ENCODE peak calls at places on chromosomes 6 and 20, in nine cellular contexts. E is heart left ventricle; Z is CD8-positive, alpha-beta T cell; W is fibroblast of mammary gland; L is H1; Y is uterus; T is MM.1S; G is choroid plexus epithelial cell; B is H9. V is an unnamed sample.

GRCh38 chr6:37480118-37480736 is 19.5 kb downstream of the CCDC167 start:
- DNase-seq in E (no peak), Z (no peak), W (no peak), L (no peak), Y (no peak), T (no peak), G (no peak), B (no peak), V (no peak)

GRCh38 chr6:14661188-14661587 is 543.6 kb downstream of the CD83 start:
- DNase-seq in E (no peak), Z (peak; percentile 19), W (no peak), L (no peak), Y (no peak), T (peak; percentile 71), G (peak; percentile 56), B (no peak), V (peak; percentile 56)

GRCh38 chr6:27213544-27214125 is 33.9 kb upstream of the PRSS16 start:
- DNase-seq in E (no peak), Z (no peak), W (peak; percentile 66), L (no peak), Y (no peak), T (no peak), G (peak; percentile 41), B (peak; percentile 73), V (peak; percentile 12)

GRCh38 chr6:23329091-23329490 is 759.7 kb downstream of the HDGFL1 start:
- DNase-seq in E (no peak), Z (no peak), W (no peak), L (no peak), Y (no peak), T (no peak), G (peak; percentile 6), B (no peak), V (no peak)

GRCh38 chr6:6686748-6687601 is 98.5 kb downstream of the LY86 start:
- DNase-seq in E (peak; percentile 94), Z (peak; percentile 33), W (peak; percentile 40), L (peak; percentile 94), Y (peak; percentile 65), T (peak; percentile 92), G (peak; percentile 79), B (peak; percentile 99), V (peak; percentile 72)

GRCh38 chr6:122495612-122496011 is 24.0 kb upstream of the SERINC1 start:
- DNase-seq in E (no peak), Z (no peak), W (no peak), L (no peak), Y (no peak), T (peak; percentile 84), G (no peak), B (no peak), V (no peak)

GRCh38 chr6:79548310-79548709 is 11.1 kb upstream of the LCA5 start:
- DNase-seq in E (no peak), Z (no peak), W (no peak), L (no peak), Y (no peak), T (no peak), G (no peak), B (no peak), V (no peak)

GRCh38 chr20:61900376-61901293 is 165.0 kb downstream of the TAF4 start:
- DNase-seq in E (no peak), Z (no peak), W (no peak), L (no peak), Y (no peak), T (no peak), G (no peak), B (peak; percentile 47), V (no peak)

GRCh38 chr20:43963233-43963632 is 48.6 kb downstream of the TOX2 start:
- DNase-seq in E (no peak), Z (no peak), W (peak; percentile 41), L (no peak), Y (no peak), T (no peak), G (peak; percentile 38), B (no peak), V (no peak)

GRCh38 chr6:154408906-154409500 is 52.4 kb upstream of the IPCEF1 start:
- DNase-seq in E (peak; percentile 25), Z (no peak), W (peak; percentile 35), L (no peak), Y (no peak), T (no peak), G (peak; percentile 83), B (no peak), V (peak; percentile 52)

GRCh38 chr20:9025643-9026042 is 43.2 kb upstream of the PLCB4 start:
- DNase-seq in E (no peak), Z (no peak), W (peak; percentile 87), L (no peak), Y (no peak), T (no peak), G (peak; percentile 62), B (no peak), V (peak; percentile 30)

GRCh38 chr20:4571759-4572531 is 149.8 kb upstream of the PRND start:
- DNase-seq in E (no peak), Z (no peak), W (peak; percentile 45), L (no peak), Y (no peak), T (no peak), G (no peak), B (no peak), V (no peak)

GRCh38 chr6:149094934-149095341 is 222.6 kb upstream of the TAB2 start:
- DNase-seq in E (no peak), Z (no peak), W (peak; percentile 12), L (no peak), Y (no peak), T (no peak), G (peak; percentile 88), B (no peak), V (peak; percentile 48)

GRCh38 chr6:122758927-122759334 is 20.6 kb upstream of the FABP7 start:
- DNase-seq in E (no peak), Z (no peak), W (no peak), L (no peak), Y (no peak), T (peak; percentile 35), G (no peak), B (no peak), V (no peak)

DNA sequence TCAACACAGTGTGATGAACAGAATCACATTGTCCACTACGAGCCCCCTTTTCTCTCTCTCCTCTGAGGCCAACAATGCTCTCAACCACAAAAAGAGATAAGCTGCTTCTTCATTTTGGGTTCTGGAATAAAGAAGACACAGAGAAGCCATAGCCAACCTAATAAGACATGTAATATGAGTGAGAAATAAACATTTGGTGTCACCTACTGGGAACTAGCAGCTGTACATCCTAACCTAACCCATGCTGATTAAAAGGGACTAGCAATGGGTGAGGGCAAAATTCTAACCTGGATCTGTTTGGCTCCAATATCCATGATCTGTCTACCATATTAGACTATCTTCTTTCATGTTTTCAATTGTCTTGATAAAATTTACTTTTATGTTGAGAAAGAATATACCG is 369.1 kb upstream of the MARCKS start:
- DNase-seq in E (no peak), Z (no peak), W (peak; percentile 16), L (no peak), Y (no peak), T (no peak), G (peak; percentile 40), B (no peak), V (peak; percentile 20)
- TF ChIP-seq CTCF in E (no peak), Z (no peak), W (peak; percentile 7), L (no peak), Y (no peak), T (no peak), G (no peak), B (no peak), V (no peak)

GRCh38 chr6:49423817-49424216 is 39.2 kb downstream of the MMUT start:
- DNase-seq in E (no peak), Z (no peak), W (peak; percentile 33), L (no peak), Y (no peak), T (no peak), G (peak; percentile 33), B (no peak), V (peak; percentile 50)
- TF ChIP-seq CTCF in E (no peak), Z (no peak), W (peak; percentile 11), L (no peak), Y (no peak), T (peak; percentile 6), G (no peak), B (peak; percentile 52), V (peak; percentile 25)

DNA sequence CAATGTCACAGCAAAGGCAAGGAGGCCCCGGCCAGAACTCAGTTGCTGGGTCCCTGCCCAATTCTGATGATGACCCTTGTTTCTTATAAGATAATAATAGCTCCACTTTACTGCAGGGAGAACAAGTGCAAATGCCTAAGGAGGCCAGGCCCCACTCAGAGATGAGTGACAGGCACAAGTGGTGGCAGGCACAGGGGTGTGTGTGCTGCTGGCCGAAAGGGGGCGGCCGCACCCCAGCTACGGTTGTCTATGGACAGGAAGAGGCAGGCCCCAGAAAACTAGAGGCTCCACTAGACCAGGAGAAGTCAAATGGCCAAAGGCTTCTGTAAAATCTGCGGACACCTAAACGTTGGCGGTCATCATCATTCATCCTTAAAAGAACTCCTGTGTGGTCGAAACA is 28.5 kb downstream of the GNAS-AS1 start:
- DNase-seq in E (no peak), Z (no peak), W (no peak), L (no peak), Y (no peak), T (peak; percentile 7), G (no peak), B (no peak), V (no peak)
- TF ChIP-seq CTCF in E (no peak), Z (no peak), W (no peak), L (peak; percentile 67), Y (no peak), T (peak; percentile 45), G (no peak), B (peak; percentile 58), V (no peak)

GRCh38 chr6:108714774-108715414 is 133.3 kb upstream of the ARMC2 start:
- DNase-seq in E (no peak), Z (no peak), W (peak; percentile 64), L (no peak), Y (no peak), T (no peak), G (peak; percentile 46), B (no peak), V (no peak)
- TF ChIP-seq CTCF in E (no peak), Z (no peak), W (peak; percentile 21), L (no peak), Y (no peak), T (no peak), G (peak; percentile 18), B (no peak), V (no peak)

GRCh38 chr6:165443462-165443861 is 134.1 kb upstream of the C6orf118 start:
- DNase-seq in E (no peak), Z (no peak), W (no peak), L (no peak), Y (no peak), T (no peak), G (no peak), B (no peak), V (no peak)

GRCh38 chr6:165441176-165441575 is 131.8 kb upstream of the C6orf118 start:
- DNase-seq in E (no peak), Z (no peak), W (no peak), L (no peak), Y (no peak), T (no peak), G (no peak), B (no peak), V (no peak)

DNA sequence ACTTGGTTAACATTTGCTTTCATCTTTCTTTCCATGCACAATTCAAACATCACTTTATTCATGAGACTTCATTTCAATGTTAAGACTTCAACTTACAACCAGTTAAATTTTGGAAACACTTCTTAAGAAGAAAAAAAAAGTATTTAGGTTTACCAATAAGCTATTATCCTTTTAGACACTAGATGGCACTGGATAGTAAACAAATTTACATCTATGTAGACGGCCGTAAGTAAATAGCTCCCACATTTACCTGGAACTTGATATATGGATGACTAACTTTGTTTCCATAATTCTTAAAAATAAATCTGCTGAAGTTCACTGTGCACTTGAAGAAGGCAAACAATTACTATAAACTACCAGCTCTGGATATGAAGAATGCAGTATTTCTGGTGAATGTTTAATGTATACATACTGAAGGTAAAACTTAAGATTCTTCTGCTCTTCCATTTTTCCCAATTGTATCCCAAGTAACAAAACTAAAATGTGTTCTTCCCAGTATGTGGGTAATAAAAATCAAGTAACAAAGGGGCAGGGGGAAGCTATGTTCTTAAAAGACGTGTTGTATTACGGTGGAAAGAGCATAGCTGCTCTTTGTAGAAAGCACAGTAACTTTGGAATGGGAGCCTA is 130.6 kb upstream of the C6orf118 start:
- DNase-seq in E (no peak), Z (no peak), W (peak; percentile 68), L (no peak), Y (no peak), T (peak; percentile 19), G (peak; percentile 88), B (no peak), V (peak; percentile 90)
- TF ChIP-seq CTCF in E (peak; percentile 62), Z (no peak), W (peak; percentile 50), L (no peak), Y (peak; percentile 60), T (peak; percentile 45), G (peak; percentile 60), B (peak; percentile 77), V (peak; percentile 62)

V was measured in fibroblast of pulmonary artery.